ENCODE peak calls at places on chromosomes 7 and 10, in seven cellular contexts. P is activated CD4-positive, alpha-beta T cell treated with anti-CD3 and anti-CD28 coated beads for 36 hours; R is activated CD8-positive, alpha-beta memory T cell treated with anti-CD3 and anti-CD28 coated beads for 24 hours; T is left cardiac atrium; X is AG08396; M is psoas muscle; Q is Daoy. V is an unnamed sample.

GRCh38 chr10:125844673-125845300 is 21.4 kb downstream of the BCCIP start:
- DNase-seq in P (no peak), R (no peak), T (no peak), X (no peak), M (no peak), Q (no peak), V (no peak)

GRCh38 chr10:117174439-117175214 is 22.7 kb upstream of the KCNK18 start:
- DNase-seq in P (peak; percentile 93), R (peak; percentile 94), T (peak; percentile 74), X (peak; percentile 79), M (peak; percentile 58), Q (peak; percentile 74), V (peak; percentile 84)

GRCh38 chr7:110863258-110863657 is 227.7 kb upstream of the LRRN3 start:
- DNase-seq in P (no peak), R (no peak), T (no peak), X (no peak), M (no peak), Q (no peak), V (no peak)

GRCh38 chr10:52216852-52217251 is 97.2 kb upstream of the DKK1 start:
- DNase-seq in P (no peak), R (no peak), T (no peak), X (no peak), M (no peak), Q (peak; percentile 62), V (peak; percentile 67)

GRCh38 chr7:155901176-155901575 is 88.9 kb upstream of the SHH start:
- DNase-seq in P (no peak), R (no peak), T (no peak), X (no peak), M (no peak), Q (no peak), V (no peak)

GRCh38 chr10:59553127-59553649 is 156.5 kb downstream of the SLC16A9 start:
- DNase-seq in P (no peak), R (no peak), T (no peak), X (no peak), M (no peak), Q (no peak), V (no peak)

GRCh38 chr7:140478361-140479061 is 794 bp downstream of the MKRN1 start:
- DNase-seq in P (peak; percentile 65), R (no peak), T (peak; percentile 35), X (peak; percentile 62), M (peak; percentile 37), Q (peak; percentile 47), V (peak; percentile 40)

GRCh38 chr7:84104841-84105240 is 89.7 kb downstream of the SEMA3A start:
- DNase-seq in P (no peak), R (no peak), T (no peak), X (no peak), M (no peak), Q (no peak), V (no peak)